ENCODE peak calls at places on chromosomes 4 and X, in five cellular contexts. E is astrocyte of the spinal cord; D is body of pancreas; L is CD8-positive, alpha-beta T cell; U is IMR-90. Z is an unnamed sample.

GRCh38 chrX:76076124-76076523 is 96.7 kb upstream of the PBDC1 start:
- DNase-seq in D (no peak), L (no peak), E (no peak), U (no peak), Z (no peak)

GRCh38 chrX:9730078-9730477 is 35.6 kb downstream of the GPR143 start:
- DNase-seq in L (no peak), D (no peak), U (no peak), E (no peak), Z (no peak)

GRCh38 chr4:2338754-2339457 is 77.0 kb upstream of the MXD4 start:
- DNase-seq in U (no peak), D (no peak), L (no peak), E (no peak), Z (no peak)

GRCh38 chrX:24153175-24153795 is 3.8 kb downstream of the ZFX start:
- DNase-seq in E (no peak), L (peak), D (no peak), U (no peak), Z (no peak)

GRCh38 chr4:138199568-138200235 is 42.4 kb downstream of the SLC7A11 start:
- DNase-seq in E (peak), U (peak), L (no peak), D (peak), Z (no peak)

GRCh38 chr4:119243868-119244267 is 31.4 kb downstream of the USP53 start:
- DNase-seq in L (no peak), E (no peak), D (no peak), U (no peak), Z (no peak)

GRCh38 chrX:8084023-8084422 is 87.0 kb downstream of the VCX2 start:
- DNase-seq in L (no peak), D (no peak), E (peak), U (peak), Z (no peak)

GRCh38 chr4:159401791-159402380 is 299.0 kb downstream of the RAPGEF2 start:
- DNase-seq in L (no peak), D (no peak), U (peak), E (peak), Z (peak)

GRCh38 chr4:14967982-14968381 is 34.3 kb upstream of the CPEB2 start:
- DNase-seq in U (no peak), D (no peak), L (no peak), E (no peak), Z (peak)

GRCh38 chr4:183798249-183798920 is 106.7 kb upstream of the STOX2 start:
- DNase-seq in D (no peak), E (no peak), U (no peak), L (no peak), Z (no peak)

GRCh38 chr4:185520119-185520518 is 15.2 kb downstream of the PDLIM3 start:
- DNase-seq in L (no peak), U (peak), D (no peak), E (no peak), Z (no peak)

GRCh38 chr4:2882341-2882740 is 38.7 kb downstream of the ADD1 start:
- DNase-seq in L (no peak), E (no peak), D (no peak), U (peak), Z (no peak)

GRCh38 chr4:101205878-101206277 is 141.4 kb downstream of the PPP3CA start:
- DNase-seq in U (peak), D (no peak), L (peak), E (peak), Z (peak)

GRCh38 chr4:24210332-24210902 is 320.6 kb upstream of the PPARGC1A start:
- DNase-seq in L (no peak), U (peak), D (peak), E (peak), Z (peak)

GRCh38 chr4:153521467-153521866 is 55.3 kb downstream of the TMEM131L start:
- DNase-seq in D (no peak), E (no peak), L (no peak), U (no peak), Z (no peak)

GRCh38 chr4:158724647-158725046 is 1.5 kb upstream of the PPID start:
- DNase-seq in U (no peak), E (no peak), D (no peak), L (no peak), Z (no peak)

GRCh38 chr4:70297581-70297980 is 37.2 kb upstream of the CABS1 start:
- DNase-seq in U (no peak), E (no peak), D (no peak), L (no peak), Z (no peak)

GRCh38 chr4:144646523-144647094 is 653 bp downstream of the HHIP start:
- DNase-seq in L (no peak), D (peak), U (no peak), E (peak), Z (no peak)

GRCh38 chr4:98176531-98176930 is 33.3 kb upstream of the STPG2 start:
- DNase-seq in E (no peak), D (no peak), L (no peak), U (no peak), Z (no peak)

GRCh38 chrX:71996138-71996537 is 85.5 kb downstream of the NHSL2 start:
- DNase-seq in L (no peak), D (no peak), U (no peak), E (no peak), Z (no peak)

GRCh38 chr4:147019061-147019460 is 73.4 kb upstream of the TTC29 start:
- DNase-seq in D (peak), U (peak), E (peak), L (peak), Z (peak)

GRCh38 chr4:112185334-112185733 is 40.1 kb downstream of the FAM241A start:
- DNase-seq in E (no peak), D (no peak), L (no peak), U (no peak), Z (no peak)

GRCh38 chr4:112190684-112191083 is 40.9 kb upstream of the AP1AR start:
- DNase-seq in L (no peak), E (no peak), U (no peak), D (no peak), Z (no peak)

GRCh38 chr4:112185740-112186670 is 40.8 kb downstream of the FAM241A start:
- DNase-seq in U (no peak), L (no peak), E (no peak), D (no peak), Z (no peak)

GRCh38 chr4:112184438-112184837 is 39.2 kb downstream of the FAM241A start:
- DNase-seq in U (no peak), D (no peak), L (no peak), E (no peak), Z (no peak)

DNA sequence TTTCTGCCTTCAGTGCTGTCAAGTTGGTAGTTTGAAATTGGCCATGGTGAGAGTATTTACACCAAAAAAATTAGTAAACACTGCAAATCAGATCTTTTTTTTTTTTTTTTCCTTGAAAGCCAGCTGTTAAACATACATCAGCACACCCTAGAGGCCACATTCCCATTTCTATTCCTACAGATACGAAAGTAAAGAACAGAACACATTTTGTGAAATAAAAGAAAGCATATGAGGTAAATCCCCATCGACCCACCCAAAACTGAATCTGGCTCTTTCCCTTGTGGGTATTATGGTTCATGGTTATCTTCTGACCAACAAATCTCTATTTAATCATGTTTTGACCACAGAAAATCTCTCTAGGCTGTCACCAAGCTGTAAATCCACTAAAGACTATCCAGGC is 41.8 kb upstream of the AP1AR start:
- DNase-seq in D (no peak), L (no peak), E (no peak), U (peak), Z (peak)
- TF ChIP-seq CTCF in D (no peak), L (no peak), E (peak), U (peak), Z (peak)

GRCh38 chrX:39725928-39726619 is 371.7 kb downstream of the BCOR start:
- DNase-seq in E (peak), D (no peak), U (peak), L (no peak), Z (peak)
- H3K4me3 ChIP-seq in E (no peak), D (no peak), U (no peak), L (no peak), Z (no peak)

DNA sequence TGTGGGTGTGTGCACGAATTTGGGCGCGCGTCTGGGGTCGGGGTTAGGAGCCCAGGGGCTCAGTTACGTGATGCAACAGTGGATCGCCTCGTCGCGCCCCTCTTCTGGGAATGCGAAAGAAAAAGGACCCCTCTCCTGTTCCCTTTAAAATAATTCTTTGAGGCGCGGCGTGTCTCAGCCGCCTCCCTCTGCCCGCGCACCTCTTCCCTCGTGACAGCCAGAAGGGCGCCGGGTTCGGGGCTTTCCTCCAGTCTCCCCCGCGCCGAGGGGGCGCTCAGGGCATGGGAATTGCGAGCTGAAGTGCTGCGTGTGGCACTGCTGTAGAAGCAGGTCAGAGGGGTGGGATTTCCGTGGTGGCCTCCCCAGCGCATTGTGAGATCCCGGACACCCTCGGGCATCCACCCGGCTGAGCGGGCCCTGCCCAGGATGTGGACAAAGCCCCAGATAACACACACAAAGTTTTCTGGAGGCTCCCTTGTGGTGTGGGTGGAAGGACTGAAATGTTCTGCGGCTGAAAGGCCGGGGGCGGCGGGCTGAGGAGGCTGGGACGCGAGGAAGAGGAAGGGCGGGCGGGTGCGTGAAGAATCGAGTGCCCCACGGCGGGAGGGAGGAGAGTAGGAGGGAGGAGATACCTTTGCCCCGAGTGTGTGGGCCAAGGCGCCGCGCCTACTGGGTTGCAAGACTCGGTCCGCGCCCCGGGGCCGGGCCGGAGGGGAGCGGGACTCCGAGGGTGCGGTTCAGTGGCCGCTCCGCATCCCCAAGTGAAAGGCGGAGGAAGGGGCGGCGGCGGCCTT is 697 bp downstream of the SEPTIN11 start:
- DNase-seq in E (no peak), U (no peak), D (peak), L (peak), Z (peak)
- TF ChIP-seq CTCF in E (peak), U (no peak), D (no peak), L (no peak), Z (no peak)

GRCh38 chrX:40424259-40424658 is 156.5 kb upstream of the ATP6AP2 start:
- DNase-seq in U (no peak), D (no peak), E (no peak), L (no peak), Z (no peak)
- H3K4me3 ChIP-seq in U (no peak), D (no peak), E (no peak), L (no peak), Z (no peak)

GRCh38 chr4:86441175-86441960 is 81.5 kb upstream of the MAPK10 start:
- DNase-seq in D (no peak), U (peak), E (no peak), L (no peak), Z (no peak)
- TF ChIP-seq CTCF in D (no peak), U (no peak), E (no peak), L (no peak), Z (no peak)

GRCh38 chr4:83658806-83659205 is 122.9 kb downstream of the GPAT3 start:
- DNase-seq in E (no peak), L (no peak), D (no peak), U (no peak), Z (no peak)
- H3K4me3 ChIP-seq in E (no peak), L (no peak), D (no peak), U (no peak), Z (no peak)

GRCh38 chr4:172648471-172648870 is 520.1 kb upstream of the GALNT7 start:
- DNase-seq in L (no peak), D (no peak), U (peak), E (peak), Z (no peak)

GRCh38 chr4:172652369-172652768 is 516.2 kb upstream of the GALNT7 start:
- DNase-seq in L (no peak), D (no peak), E (no peak), U (no peak), Z (no peak)

GRCh38 chr4:172654482-172654881 is 514.1 kb upstream of the GALNT7 start:
- DNase-seq in D (no peak), L (no peak), E (no peak), U (no peak), Z (no peak)

GRCh38 chr4:172649143-172649542 is 519.5 kb upstream of the GALNT7 start:
- DNase-seq in L (no peak), E (no peak), U (no peak), D (no peak), Z (no peak)

DNA sequence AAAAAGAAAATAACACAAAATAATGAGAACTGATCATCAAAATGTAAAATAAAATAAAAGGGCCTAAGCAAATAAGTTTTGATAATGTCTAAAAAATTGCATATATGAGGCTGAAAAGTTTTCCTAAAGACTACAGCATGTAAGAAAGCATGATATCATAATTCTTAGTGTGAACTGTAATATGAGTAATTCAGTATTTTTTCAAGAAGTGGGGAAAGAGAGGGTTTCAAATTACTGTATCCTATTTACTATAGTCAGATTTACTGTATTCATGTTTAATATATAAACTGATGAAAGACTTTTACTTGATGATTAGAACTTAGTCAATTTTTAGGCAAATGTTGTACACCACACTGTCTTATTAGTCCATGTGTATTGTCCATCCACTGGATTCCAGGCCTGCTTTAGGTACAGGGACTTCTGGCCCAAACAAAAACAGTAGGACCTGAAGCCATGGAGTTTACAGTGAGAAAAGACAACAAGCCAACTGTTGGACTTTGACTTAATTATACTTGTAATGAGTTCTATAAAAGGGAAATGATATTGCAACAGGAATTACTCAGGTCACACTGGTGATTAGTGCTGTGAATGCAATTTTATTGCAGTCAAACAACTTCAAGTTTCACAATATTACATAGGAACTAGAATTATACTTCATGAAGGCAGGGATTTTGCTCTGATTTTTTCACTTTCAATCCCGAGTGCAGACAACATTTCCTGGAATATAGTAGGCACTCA is 517.7 kb upstream of the GALNT7 start:
- DNase-seq in L (no peak), D (no peak), U (peak), E (no peak), Z (no peak)
- TF ChIP-seq CTCF in L (no peak), D (no peak), U (no peak), E (no peak), Z (no peak)

Z was measured in AG10803.